ENCODE peak calls at places on chromosomes 6 and 20, in four cellular contexts. M is GM12878, S is K562, D is HepG2. G is an unnamed sample.

GRCh38 chr6:43219814-43220213 is 9.5 kb downstream of the DNPH1 start:
- DNase-seq in D (no peak), M (no peak), S (no peak), G (no peak)

GRCh38 chr6:159390384-159390783 is 221.2 kb downstream of the FNDC1 start:
- DNase-seq in D (no peak), M (no peak), S (no peak), G (no peak)

GRCh38 chr6:94487371-94487770 is 1068.0 kb upstream of the EPHA7 start:
- DNase-seq in S (no peak), D (no peak), M (no peak), G (no peak)

GRCh38 chr6:52576392-52577021 is 353 bp downstream of the TRAM2 start:
- DNase-seq in D (peak), S (peak), M (peak), G (no peak)

GRCh38 chr6:167113935-167114910 is 8.7 kb upstream of the CCR6 start:
- DNase-seq in S (no peak), D (no peak), M (peak), G (no peak)

GRCh38 chr20:46070215-46070910 is 19.4 kb downstream of the NCOA5 start:
- DNase-seq in D (no peak), M (no peak), S (no peak), G (peak)

GRCh38 chr20:15144911-15145310 is 807.5 kb upstream of the FLRT3 start:
- DNase-seq in S (no peak), M (no peak), D (no peak), G (no peak)

GRCh38 chr6:33684428-33684896 is 27.0 kb downstream of the UQCC2 start:
- DNase-seq in M (no peak), S (no peak), D (no peak), G (no peak)

GRCh38 chr6:35980991-35981645 is 43.3 kb downstream of the SLC26A8 start:
- DNase-seq in S (no peak), D (no peak), M (no peak), G (no peak)

DNA sequence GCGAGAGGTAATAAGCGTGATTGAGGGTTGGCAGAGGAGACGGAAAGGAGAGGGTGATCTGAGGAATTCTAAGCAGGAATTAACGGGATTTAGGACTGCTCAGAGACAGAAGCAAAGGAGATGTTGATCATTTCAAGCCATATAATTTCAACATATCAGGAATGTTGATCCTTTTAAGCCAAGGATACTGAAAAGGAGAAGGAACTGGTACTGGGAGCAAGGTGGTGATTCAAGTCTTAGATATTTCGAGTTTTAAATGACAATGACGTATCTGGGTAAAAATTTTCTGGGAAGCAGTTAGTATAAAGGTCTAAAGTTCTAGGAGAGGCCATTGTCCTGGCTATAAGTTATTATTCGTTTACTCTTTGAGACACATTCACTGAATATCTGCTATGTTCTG is 91.3 kb upstream of the OGFRL1 start:
- DNase-seq in S (no peak), M (no peak), D (no peak), G (no peak)
- TF ChIP-seq BRCA1 in S (no peak), M (no peak), D (no peak), G (no peak)

GRCh38 chr20:37081717-37082289 is 14.0 kb downstream of the RBL1 start:
- DNase-seq in D (no peak), M (no peak), S (no peak), G (no peak)
- TF ChIP-seq BRCA1 in D (no peak), M (no peak), S (no peak), G (no peak)

DNA sequence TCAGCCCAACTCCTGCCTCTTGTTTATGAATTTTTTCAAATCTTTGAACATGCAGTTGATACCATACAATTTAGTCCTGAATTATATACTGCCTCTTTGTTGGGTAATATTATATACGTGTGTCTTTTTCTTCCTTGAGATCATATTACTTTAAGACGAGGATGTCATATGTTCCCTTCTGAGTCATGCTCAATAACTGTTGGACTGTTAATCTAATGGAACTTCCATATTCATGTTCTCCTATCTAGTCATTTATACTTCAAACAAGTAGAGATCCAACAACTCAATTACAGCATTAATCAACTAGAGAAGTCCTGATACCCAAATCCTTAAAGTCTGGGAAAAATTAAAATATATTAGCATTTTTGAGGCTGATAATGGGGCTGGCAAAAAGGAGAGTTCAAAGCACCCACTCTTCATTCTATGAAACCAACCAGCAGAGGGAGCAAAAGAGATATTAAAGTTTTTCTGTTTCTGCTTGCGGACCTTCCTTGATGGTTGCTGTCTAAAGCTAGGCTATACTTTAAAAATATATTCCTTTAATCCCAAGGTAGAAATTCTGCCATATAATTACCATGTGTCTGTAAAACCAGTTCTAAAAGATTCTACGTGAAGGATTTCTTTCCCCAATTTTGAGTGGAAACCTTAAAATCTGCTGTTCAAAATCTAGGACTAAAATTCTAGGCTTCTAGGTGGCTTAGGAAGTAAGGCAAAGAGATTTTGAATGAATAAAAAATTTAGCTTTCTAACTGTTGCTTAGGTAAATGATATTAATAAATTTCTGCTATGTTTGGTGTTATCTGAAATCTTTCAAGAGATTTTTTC is 498.9 kb downstream of the BCKDHB start:
- DNase-seq in D (peak), M (no peak), S (no peak), G (no peak)
- TF ChIP-seq BRCA1 in D (no peak), M (no peak), S (no peak), G (no peak)

GRCh38 chr6:12356983-12357972 is 67.1 kb downstream of the EDN1 start:
- DNase-seq in S (no peak), M (peak), D (no peak), G (no peak)
- TF ChIP-seq BRCA1 in S (no peak), M (no peak), D (no peak), G (no peak)

GRCh38 chr20:43963872-43964791 is 49.5 kb downstream of the TOX2 start:
- DNase-seq in M (no peak), D (no peak), S (no peak), G (no peak)
- TF ChIP-seq BRCA1 in M (no peak), D (no peak), S (no peak), G (no peak)

DNA sequence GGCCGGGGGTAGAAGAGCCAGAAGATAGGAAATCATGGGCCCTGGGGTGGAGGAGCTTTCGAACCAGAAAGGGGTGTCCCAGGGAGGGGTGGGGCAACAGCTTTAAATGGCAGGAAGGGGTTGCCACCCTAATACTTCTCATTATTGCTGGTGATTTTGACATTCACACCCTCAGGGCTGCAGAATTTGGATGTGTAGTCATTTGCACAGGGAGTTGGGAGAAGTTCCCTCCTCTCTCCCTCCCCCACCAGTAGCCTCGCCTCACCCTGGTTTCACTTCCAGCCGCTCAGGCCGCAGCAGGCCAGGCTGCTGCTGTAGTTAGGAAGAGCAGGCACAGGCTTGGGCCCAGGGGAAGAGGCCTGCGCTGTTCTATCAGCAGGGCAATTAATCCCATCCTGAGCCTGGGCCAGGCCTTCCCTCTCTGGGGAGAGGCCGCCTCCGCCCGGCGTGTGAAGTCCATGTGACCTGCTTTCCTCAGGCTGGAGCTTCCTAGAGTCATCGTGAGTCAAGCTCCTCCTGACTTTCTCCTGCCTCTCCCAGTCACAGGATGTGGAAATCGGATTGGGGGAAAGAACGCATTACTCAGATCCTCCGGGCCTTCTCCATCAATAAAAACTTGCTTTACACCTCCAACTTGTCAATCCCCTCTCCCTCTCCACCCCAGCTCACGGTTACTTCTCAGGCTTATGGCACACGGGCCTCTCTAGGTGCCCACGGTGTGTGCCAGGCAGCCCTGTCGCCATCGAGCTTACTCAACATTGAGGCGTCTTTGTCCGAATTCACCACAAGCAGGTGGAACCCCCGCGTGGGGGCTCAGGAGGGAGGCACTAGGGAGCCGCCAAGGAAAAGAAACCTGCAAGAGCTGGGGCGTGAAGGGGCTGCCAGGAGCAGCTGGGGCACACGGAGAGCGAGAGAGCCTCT is 7.8 kb downstream of the ADTRP start:
- DNase-seq in S (no peak), D (no peak), M (no peak), G (peak)
- TF ChIP-seq BRCA1 in S (no peak), D (no peak), M (no peak), G (no peak)

GRCh38 chr6:162100091-162100490 is 627.5 kb downstream of the PRKN start:
- DNase-seq in S (no peak), D (no peak), M (no peak), G (no peak)
- TF ChIP-seq BRCA1 in S (no peak), D (no peak), M (no peak), G (no peak)

GRCh38 chr20:42979720-42980119 is 210.0 kb downstream of the PTPRT start:
- DNase-seq in M (no peak), D (no peak), S (no peak), G (no peak)
- TF ChIP-seq BRCA1 in M (no peak), D (no peak), S (no peak), G (no peak)

GRCh38 chr20:63929071-63929470 is 27.1 kb downstream of the UCKL1 start:
- DNase-seq in M (no peak), S (no peak), D (no peak), G (no peak)

GRCh38 chr20:63924241-63924640 is 29.3 kb downstream of the DNAJC5 start:
- DNase-seq in D (no peak), M (no peak), S (no peak), G (no peak)

GRCh38 chr20:63923626-63924025 is 28.7 kb downstream of the DNAJC5 start:
- DNase-seq in S (no peak), M (no peak), D (no peak), G (no peak)

GRCh38 chr20:63930971-63931553 is 25.2 kb downstream of the UCKL1 start:
- DNase-seq in S (no peak), M (no peak), D (no peak), G (no peak)

GRCh38 chr20:63926298-63926697 is 29.9 kb downstream of the UCKL1 start:
- DNase-seq in D (no peak), M (no peak), S (no peak), G (no peak)
- TF ChIP-seq BRCA1 in D (no peak), M (no peak), S (no peak), G (no peak)

GRCh38 chr6:51429042-51429712 is 610.5 kb downstream of the TFAP2B start:
- DNase-seq in S (no peak), M (no peak), D (no peak), G (no peak)

GRCh38 chr6:51430610-51431009 is 611.9 kb downstream of the TFAP2B start:
- DNase-seq in D (no peak), M (no peak), S (no peak), G (no peak)

GRCh38 chr6:51432481-51432880 is 613.8 kb downstream of the TFAP2B start:
- DNase-seq in S (no peak), D (no peak), M (no peak), G (no peak)
- TF ChIP-seq BRCA1 in S (no peak), D (no peak), M (no peak), G (no peak)

G was measured in H1.